ENCODE peak calls at places on chromosomes 13 and 19, in eight cellular contexts. M, T, Y, Z, W, B, K and H are unnamed samples.

GRCh38 chr13:113105032-113105993 is at the start of gene F7:
- DNase-seq in M (no peak), T (peak; percentile 62), Y (no peak), Z (no peak), W (no peak), B (no peak), K (no peak), H (no peak)

GRCh38 chr13:65154661-65155447 is 2075.3 kb downstream of the PCDH9 start:
- DNase-seq in M (no peak), T (no peak), Y (no peak), Z (no peak), W (no peak), B (no peak), K (no peak), H (no peak)

GRCh38 chr19:54218259-54218658 is 4.5 kb downstream of the LILRB3 start:
- DNase-seq in M (no peak), T (no peak), Y (no peak), Z (no peak), W (no peak), B (no peak), K (no peak), H (no peak)

GRCh38 chr13:114142640-114143490 is 10.4 kb upstream of the RASA3 start:
- DNase-seq in M (no peak), T (no peak), Y (no peak), Z (no peak), W (peak; percentile 91), B (no peak), K (no peak), H (peak; percentile 61)

GRCh38 chr13:51931606-51932005 is 69.8 kb downstream of the CCDC70 start:
- DNase-seq in M (no peak), T (no peak), Y (no peak), Z (no peak), W (no peak), B (no peak), K (no peak), H (no peak)

GRCh38 chr19:33460221-33460908 is 61.2 kb downstream of the PEPD start:
- DNase-seq in M (no peak), T (no peak), Y (no peak), Z (no peak), W (no peak), B (no peak), K (no peak), H (no peak)

GRCh38 chr19:32415246-32415645 is 9.7 kb downstream of the DPY19L3 start:
- DNase-seq in M (no peak), T (no peak), Y (no peak), Z (no peak), W (no peak), B (no peak), K (no peak), H (no peak)

GRCh38 chr13:23867027-23867491 is 22.1 kb downstream of the MIPEP start:
- DNase-seq in M (no peak), T (no peak), Y (no peak), Z (no peak), W (no peak), B (no peak), K (no peak), H (no peak)

GRCh38 chr19:2394669-2395292 is 32.6 kb downstream of the TIMM13 start:
- DNase-seq in M (no peak), T (no peak), Y (no peak), Z (no peak), W (no peak), B (no peak), K (no peak), H (no peak)

GRCh38 chr13:109673477-109673876 is 112.9 kb downstream of the IRS2 start:
- DNase-seq in M (no peak), T (no peak), Y (no peak), Z (no peak), W (no peak), B (no peak), K (no peak), H (no peak)

GRCh38 chr19:3387645-3388589 is 21.5 kb downstream of the NFIC start:
- DNase-seq in M (peak; percentile 87), T (peak; percentile 80), Y (peak; percentile 77), Z (no peak), W (no peak), B (peak; percentile 89), K (peak; percentile 61), H (peak; percentile 93)

GRCh38 chr13:109789262-109789661 is 2.9 kb upstream of the IRS2 start:
- DNase-seq in M (no peak), T (no peak), Y (no peak), Z (no peak), W (no peak), B (peak; percentile 51), K (no peak), H (no peak)

GRCh38 chr19:3289971-3290569 is 65.6 kb downstream of the CELF5 start:
- DNase-seq in M (no peak), T (no peak), Y (no peak), Z (no peak), W (no peak), B (no peak), K (no peak), H (no peak)

GRCh38 chr19:43362179-43362578 is 8.7 kb downstream of the CD177 start:
- DNase-seq in M (no peak), T (peak; percentile 27), Y (no peak), Z (no peak), W (no peak), B (no peak), K (peak; percentile 16), H (no peak)

GRCh38 chr19:42370068-42370520 is 20.0 kb downstream of the CNFN start:
- DNase-seq in M (no peak), T (no peak), Y (no peak), Z (no peak), W (no peak), B (no peak), K (no peak), H (no peak)

GRCh38 chr13:35630551-35631275 is 154.2 kb upstream of the MAB21L1 start:
- DNase-seq in M (no peak), T (peak; percentile 45), Y (no peak), Z (peak; percentile 50), W (no peak), B (peak; percentile 66), K (peak; percentile 30), H (no peak)

GRCh38 chr13:63842102-63842501 is 2426.5 kb upstream of the PCDH20 start:
- DNase-seq in M (no peak), T (no peak), Y (no peak), Z (no peak), W (no peak), B (no peak), K (no peak), H (peak; percentile 70)

GRCh38 chr19:14056741-14057356 is 5.0 kb downstream of the PALM3 start:
- DNase-seq in M (no peak), T (no peak), Y (no peak), Z (no peak), W (no peak), B (no peak), K (no peak), H (no peak)

GRCh38 chr19:15436012-15436825 is 13.5 kb downstream of the WIZ start:
- DNase-seq in M (no peak), T (no peak), Y (no peak), Z (no peak), W (no peak), B (no peak), K (no peak), H (no peak)

GRCh38 chr19:39336483-39336882 is 640 bp upstream of the GMFG start:
- DNase-seq in M (no peak), T (no peak), Y (no peak), Z (no peak), W (no peak), B (no peak), K (no peak), H (no peak)

GRCh38 chr19:39332293-39332692 is 3.5 kb downstream of the GMFG start:
- DNase-seq in M (no peak), T (no peak), Y (no peak), Z (no peak), W (no peak), B (no peak), K (no peak), H (no peak)

GRCh38 chr19:39335168-39335567 is 675 bp downstream of the GMFG start:
- DNase-seq in M (no peak), T (no peak), Y (no peak), Z (no peak), W (peak; percentile 24), B (no peak), K (no peak), H (peak; percentile 49)

GRCh38 chr19:39333507-39333906 is 2.3 kb downstream of the GMFG start:
- DNase-seq in M (no peak), T (no peak), Y (no peak), Z (no peak), W (no peak), B (no peak), K (no peak), H (no peak)

GRCh38 chr19:39334444-39334976 is 1.3 kb downstream of the GMFG start:
- DNase-seq in M (no peak), T (no peak), Y (no peak), Z (no peak), W (no peak), B (no peak), K (no peak), H (no peak)
- H3K4me3 ChIP-seq in M (peak overlapping the region; percentile 63), T (no peak overlapping the region), Y (no peak overlapping the region), Z (no peak overlapping the region), W (peak overlapping the region; percentile 99), B (no peak overlapping the region), K (peak overlapping the region; percentile 37), H (no peak overlapping the region)

GRCh38 chr13:49690990-49691886 is at the start of gene EBPL:
- DNase-seq in M (peak; percentile 93), T (peak; percentile 98), Y (peak; percentile 93), Z (peak; percentile 98), W (peak; percentile 74), B (peak; percentile 94), K (peak; percentile 94), H (peak; percentile 99)

GRCh38 chr13:49697468-49697867 is 6.2 kb upstream of the EBPL start:
- DNase-seq in M (no peak), T (no peak), Y (no peak), Z (no peak), W (no peak), B (no peak), K (no peak), H (no peak)

GRCh38 chr13:49693877-49694276 is 2.6 kb upstream of the EBPL start:
- DNase-seq in M (no peak), T (no peak), Y (no peak), Z (no peak), W (no peak), B (no peak), K (no peak), H (no peak)

GRCh38 chr13:49693191-49693733 is 2.0 kb upstream of the EBPL start:
- DNase-seq in M (no peak), T (no peak), Y (no peak), Z (no peak), W (no peak), B (no peak), K (no peak), H (no peak)

GRCh38 chr13:49694446-49694845 is 3.2 kb upstream of the EBPL start:
- DNase-seq in M (no peak), T (no peak), Y (no peak), Z (no peak), W (no peak), B (no peak), K (no peak), H (no peak)
- H3K27me3 ChIP-seq in M (no peaks in the 10 kb centered on the region), T (no peaks in the 10 kb centered on the region), Y (no peaks in the 10 kb centered on the region), Z (no peaks in the 10 kb centered on the region), W (no peaks in the 10 kb centered on the region), B (no peaks in the 10 kb centered on the region), K (no peaks in the 10 kb centered on the region), H (no peaks in the 10 kb centered on the region)

GRCh38 chr19:13014101-13014920 is 19.0 kb downstream of the NFIX start:
- DNase-seq in M (no peak), T (no peak), Y (peak; percentile 59), Z (no peak), W (no peak), B (peak; percentile 50), K (no peak), H (no peak)
- H3K4me3 ChIP-seq in M (peak overlapping the region; percentile 59), T (no peak overlapping the region), Y (peak overlapping the region; percentile 42), Z (no peak overlapping the region), W (peak overlapping the region; percentile 25), B (peak overlapping the region; percentile 38), K (peak overlapping the region; percentile 43), H (peak overlapping the region; percentile 40)

GRCh38 chr19:35299523-35300339 is 7.8 kb downstream of the MAG start:
- DNase-seq in M (no peak), T (peak; percentile 75), Y (no peak), Z (peak; percentile 24), W (no peak), B (no peak), K (no peak), H (no peak)
- H3K27me3 ChIP-seq in M (peaks cover 84% of the 10 kb centered on the region), T (peaks cover 9% of the 10 kb centered on the region), Y (peaks cover 8% of the 10 kb centered on the region), Z (no peaks in the 10 kb centered on the region), W (no peaks in the 10 kb centered on the region), B (peaks cover 2% of the 10 kb centered on the region), K (no peaks in the 10 kb centered on the region), H (no peaks in the 10 kb centered on the region)